ENCODE peak calls at places on chromosomes 2 and 18, in ten cellular contexts. K is stimulated activated CD4-positive, alpha-beta T cell treated with anti-CD3 and anti-CD28 coated beads, TNF-alpha, amount 100 ng/mL, for 24 hours; V is GM04504; W is HEK293T; E is fibroblast of mammary gland; X is IMR-90; A is Peyer's patch; H is left colon; O is amniotic epithelial cell; L is stimulated activated CD8-positive, alpha-beta memory T cell treated with anti-CD3 and anti-CD28 coated beads, Interleukin-15, amount 100 ng/mL, for 1 hour. Q is an unnamed sample.

GRCh38 chr2:234288974-234289455 is 207.9 kb downstream of the ARL4C start:
- DNase-seq in K (peak; percentile 42), V (no peak), W (peak; percentile 75), E (peak; percentile 50), X (peak; percentile 41), A (peak; percentile 88), H (peak; percentile 35), O (peak; percentile 50), L (peak; percentile 49), Q (no peak)

GRCh38 chr2:234286118-234286598 is 210.7 kb downstream of the ARL4C start:
- DNase-seq in K (no peak), V (no peak), W (no peak), E (peak; percentile 56), X (peak; percentile 71), A (no peak), H (no peak), O (peak; percentile 55), L (no peak), Q (no peak)

GRCh38 chr2:1993711-1994682 is 249.7 kb upstream of the PXDN start:
- DNase-seq in K (no peak), V (no peak), W (no peak), E (peak; percentile 64), X (no peak), A (no peak), H (no peak), O (no peak), L (no peak), Q (no peak)

GRCh38 chr2:209472871-209473270 is 49.0 kb downstream of the MAP2 start:
- DNase-seq in K (no peak), V (no peak), W (no peak), E (peak; percentile 76), X (peak; percentile 22), A (no peak), H (no peak), O (peak; percentile 62), L (no peak), Q (peak; percentile 35)

GRCh38 chr2:238784671-238785527 is 63.0 kb upstream of the TWIST2 start:
- DNase-seq in K (peak; percentile 11), V (peak; percentile 89), W (peak; percentile 68), E (peak; percentile 85), X (peak; percentile 61), A (peak; percentile 81), H (no peak), O (peak; percentile 47), L (peak; percentile 28), Q (peak; percentile 84)

GRCh38 chr18:3727260-3727659 is 277.3 kb downstream of the TGIF1 start:
- DNase-seq in K (no peak), V (no peak), W (no peak), E (no peak), X (no peak), A (no peak), H (no peak), O (no peak), L (no peak), Q (no peak)

GRCh38 chr2:44358498-44358897 is 2.8 kb downstream of the PREPL start:
- DNase-seq in K (no peak), V (no peak), W (no peak), E (peak; percentile 74), X (peak; percentile 70), A (peak; percentile 81), H (peak; percentile 49), O (peak; percentile 55), L (peak; percentile 18), Q (no peak)

GRCh38 chr2:170176212-170176611 is 1.7 kb upstream of the MYO3B start:
- DNase-seq in K (no peak), V (no peak), W (no peak), E (no peak), X (no peak), A (no peak), H (no peak), O (no peak), L (no peak), Q (no peak)

GRCh38 chr2:64439194-64439593 is 14.8 kb upstream of the LGALSL start:
- DNase-seq in K (no peak), V (no peak), W (no peak), E (no peak), X (no peak), A (no peak), H (no peak), O (no peak), L (no peak), Q (no peak)

GRCh38 chr2:234556848-234557573 is 60.1 kb upstream of the ARL4C start:
- DNase-seq in K (no peak), V (no peak), W (no peak), E (peak; percentile 27), X (peak; percentile 68), A (no peak), H (no peak), O (no peak), L (no peak), Q (no peak)

GRCh38 chr2:213229814-213230213 is 54.5 kb upstream of the SPAG16 start:
- DNase-seq in K (no peak), V (peak; percentile 33), W (no peak), E (peak; percentile 75), X (peak; percentile 54), A (no peak), H (no peak), O (peak; percentile 72), L (no peak), Q (peak; percentile 86)

GRCh38 chr2:101047075-101047766 is 45.1 kb downstream of the RPL31 start:
- DNase-seq in K (no peak), V (no peak), W (no peak), E (peak; percentile 23), X (no peak), A (peak; percentile 38), H (no peak), O (peak; percentile 6), L (no peak), Q (no peak)